ENCODE peak calls at places on chromosomes 2 and 18, in ten cellular contexts. U is fibroblast of gingiva; O is stimulated activated CD8-positive, alpha-beta memory T cell treated with anti-CD3 and anti-CD28 coated beads, Interleukin-2, amount 100 ng/mL, for 1 hour; L is heart right ventricle; N is naive thymus-derived CD8-positive, alpha-beta T cell; E is hepatocyte; M is T-helper 1 cell; Q is CD8-positive, alpha-beta memory T cell; A is tibial artery; B is posterior vena cava. R is an unnamed sample.

GRCh38 chr2:105873721-105874120 is 129.0 kb downstream of the NCK2 start:
- DNase-seq in U (peak; percentile 12), O (peak; percentile 24), L (no peak), N (no peak), E (peak; percentile 59), M (peak; percentile 50), Q (peak; percentile 50), A (no peak), B (no peak), R (peak; percentile 33)

GRCh38 chr2:10447300-10448207 is 573 bp downstream of the ODC1 start:
- DNase-seq in U (peak; percentile 13), O (no peak), L (no peak), N (no peak), E (peak; percentile 61), M (peak; percentile 73), Q (no peak), A (no peak), B (peak; percentile 92), R (peak; percentile 53)

GRCh38 chr18:7177131-7177744 is 53.7 kb upstream of the LRRC30 start:
- DNase-seq in U (peak; percentile 76), O (no peak), L (no peak), N (no peak), E (peak; percentile 86), M (no peak), Q (no peak), A (no peak), B (no peak), R (peak; percentile 39)

GRCh38 chr18:21604711-21605110 is 4.2 kb upstream of the ESCO1 start:
- DNase-seq in U (no peak), O (no peak), L (no peak), N (no peak), E (no peak), M (no peak), Q (no peak), A (no peak), B (no peak), R (no peak)

GRCh38 chr2:120854766-120855530 is 119.3 kb downstream of the GLI2 start:
- DNase-seq in U (no peak), O (no peak), L (no peak), N (no peak), E (no peak), M (no peak), Q (no peak), A (peak; percentile 21), B (peak; percentile 54), R (no peak)

GRCh38 chr2:120470717-120471060 is 124.8 kb downstream of the INHBB start:
- DNase-seq in U (no peak), O (no peak), L (no peak), N (no peak), E (no peak), M (no peak), Q (no peak), A (peak; percentile 88), B (no peak), R (no peak)

GRCh38 chr2:233173115-233173514 is 78.4 kb upstream of the ATG16L1 start:
- DNase-seq in U (no peak), O (no peak), L (no peak), N (no peak), E (no peak), M (no peak), Q (no peak), A (no peak), B (peak; percentile 43), R (no peak)

GRCh38 chr2:156037472-156037871 is 295.0 kb downstream of the NR4A2 start:
- DNase-seq in U (no peak), O (no peak), L (no peak), N (no peak), E (peak; percentile 50), M (no peak), Q (no peak), A (no peak), B (no peak), R (no peak)

GRCh38 chr2:135701442-135701841 is 40.2 kb upstream of the UBXN4 start:
- DNase-seq in U (peak; percentile 69), O (no peak), L (no peak), N (no peak), E (no peak), M (no peak), Q (no peak), A (no peak), B (no peak), R (peak; percentile 11)

GRCh38 chr2:141195087-141195486 is 935.7 kb downstream of the LRP1B start:
- DNase-seq in U (no peak), O (no peak), L (no peak), N (no peak), E (no peak), M (no peak), Q (no peak), A (no peak), B (no peak), R (no peak)

GRCh38 chr2:241123816-241124536 is 21.9 kb upstream of the MTERF4 start:
- DNase-seq in U (no peak), O (no peak), L (no peak), N (no peak), E (no peak), M (peak; percentile 65), Q (no peak), A (peak; percentile 61), B (peak; percentile 67), R (no peak)

GRCh38 chr2:20350105-20350712 is 435 bp downstream of the PUM2 start:
- DNase-seq in U (no peak), O (peak; percentile 13), L (peak; percentile 49), N (peak; percentile 55), E (peak; percentile 75), M (peak; percentile 64), Q (peak; percentile 47), A (no peak), B (peak; percentile 82), R (no peak)

GRCh38 chr2:212021947-212022346 is 516.7 kb downstream of the ERBB4 start:
- DNase-seq in U (peak; percentile 86), O (no peak), L (no peak), N (no peak), E (no peak), M (no peak), Q (no peak), A (no peak), B (no peak), R (no peak)

GRCh38 chr18:21112140-21112473 is 494 bp upstream of the ROCK1 start:
- DNase-seq in U (no peak), O (peak; percentile 17), L (no peak), N (no peak), E (no peak), M (no peak), Q (no peak), A (no peak), B (peak; percentile 94), R (no peak)

GRCh38 chr2:231308631-231309414 is 86.7 kb upstream of the B3GNT7 start:
- DNase-seq in U (no peak), O (no peak), L (no peak), N (no peak), E (peak; percentile 28), M (no peak), Q (no peak), A (no peak), B (no peak), R (no peak)

GRCh38 chr2:71603311-71603794 is 150.0 kb downstream of the DYSF start:
- DNase-seq in U (no peak), O (no peak), L (peak; percentile 4), N (no peak), E (no peak), M (no peak), Q (no peak), A (peak; percentile 61), B (peak; percentile 81), R (no peak)

GRCh38 chr2:98910349-98911125 is 25.5 kb downstream of the CRACDL start:
- DNase-seq in U (no peak), O (no peak), L (no peak), N (no peak), E (no peak), M (no peak), Q (no peak), A (peak; percentile 23), B (peak; percentile 47), R (no peak)

GRCh38 chr2:172888704-172889103 is 153.1 kb downstream of the RAPGEF4 start:
- DNase-seq in U (no peak), O (no peak), L (no peak), N (no peak), E (no peak), M (no peak), Q (no peak), A (no peak), B (no peak), R (no peak)

GRCh38 chr18:43060020-43060419 is 55.5 kb downstream of the RIT2 start:
- DNase-seq in U (peak; percentile 17), O (no peak), L (no peak), N (no peak), E (peak; percentile 6), M (no peak), Q (no peak), A (no peak), B (no peak), R (no peak)

GRCh38 chr2:49753344-49753930 is 599.1 kb upstream of the FSHR start:
- DNase-seq in U (no peak), O (no peak), L (no peak), N (no peak), E (peak; percentile 16), M (no peak), Q (no peak), A (no peak), B (no peak), R (no peak)

GRCh38 chr2:8575810-8576423 is 105.9 kb upstream of the ID2 start:
- DNase-seq in U (no peak), O (no peak), L (no peak), N (no peak), E (no peak), M (no peak), Q (no peak), A (no peak), B (no peak), R (no peak)

GRCh38 chr2:27428213-27428977 is at the start of gene NRBP1:
- DNase-seq in U (peak; percentile 84), O (peak; percentile 81), L (peak; percentile 96), N (peak; percentile 89), E (peak; percentile 97), M (peak; percentile 94), Q (peak; percentile 87), A (peak; percentile 96), B (peak; percentile 96), R (peak; percentile 66)

GRCh38 chr2:60472026-60472425 is 81.4 kb downstream of the BCL11A start:
- DNase-seq in U (no peak), O (no peak), L (no peak), N (no peak), E (no peak), M (no peak), Q (no peak), A (no peak), B (no peak), R (no peak)

GRCh38 chr2:28997237-28997846 is 16.2 kb downstream of the TOGARAM2 start:
- DNase-seq in U (no peak), O (no peak), L (no peak), N (no peak), E (no peak), M (no peak), Q (no peak), A (no peak), B (no peak), R (no peak)

GRCh38 chr18:61435064-61435652 is 101.9 kb downstream of the CDH20 start:
- DNase-seq in U (no peak), O (no peak), L (no peak), N (no peak), E (peak; percentile 10), M (peak; percentile 1), Q (no peak), A (no peak), B (no peak), R (no peak)

GRCh38 chr18:79964330-79965118 is at the start of gene HSBP1L1:
- DNase-seq in U (peak; percentile 41), O (peak; percentile 24), L (peak; percentile 74), N (peak; percentile 77), E (peak; percentile 92), M (peak; percentile 65), Q (peak; percentile 59), A (no peak), B (peak; percentile 88), R (no peak)

GRCh38 chr2:84771251-84771650 is 109.6 kb downstream of the TRABD2A start:
- DNase-seq in U (no peak), O (no peak), L (no peak), N (no peak), E (no peak), M (no peak), Q (no peak), A (no peak), B (no peak), R (no peak)

GRCh38 chr2:165067958-165068612 is 112.8 kb upstream of the SLC38A11 start:
- DNase-seq in U (peak; percentile 30), O (no peak), L (peak; percentile 42), N (no peak), E (peak; percentile 83), M (no peak), Q (no peak), A (no peak), B (no peak), R (no peak)